ENCODE peak calls at places on chromosomes 4 and X, in six cellular contexts. One of them, this sample, is unnamed.

GRCh38 chr4:136036744-136037143 is 1495.5 kb downstream of the PCDH18 start:
- DNase-seq in stimulated activated naive CD8-positive, alpha-beta T cell treated with anti-CD3 and anti-CD28 coated beads, Interleukin-15, amount 100 ng/mL, for 72 hours: no peak
- DNase-seq in activated CD8-positive, alpha-beta memory T cell treated with anti-CD3 and anti-CD28 coated beads for 48 hours: no peak
- DNase-seq in aorta: no peak
- DNase-seq in non-pigmented ciliary epithelial cell: peak
- DNase-seq in amygdala: no peak
- DNase-seq in this sample: no peak

GRCh38 chrX:44580466-44580865 is 37.8 kb upstream of the FUNDC1 start:
- DNase-seq in aorta: no peak
- DNase-seq in non-pigmented ciliary epithelial cell: peak
- DNase-seq in activated CD8-positive, alpha-beta memory T cell treated with anti-CD3 and anti-CD28 coated beads for 48 hours: no peak
- DNase-seq in stimulated activated naive CD8-positive, alpha-beta T cell treated with anti-CD3 and anti-CD28 coated beads, Interleukin-15, amount 100 ng/mL, for 72 hours: no peak
- DNase-seq in amygdala: no peak
- DNase-seq in this sample: no peak

GRCh38 chr4:119110121-119110520 is 25.5 kb upstream of the MYOZ2 start:
- DNase-seq in activated CD8-positive, alpha-beta memory T cell treated with anti-CD3 and anti-CD28 coated beads for 48 hours: no peak
- DNase-seq in stimulated activated naive CD8-positive, alpha-beta T cell treated with anti-CD3 and anti-CD28 coated beads, Interleukin-15, amount 100 ng/mL, for 72 hours: no peak
- DNase-seq in aorta: no peak
- DNase-seq in non-pigmented ciliary epithelial cell: no peak
- DNase-seq in amygdala: no peak
- DNase-seq in this sample: no peak

GRCh38 chr4:93788712-93789111 is 39.8 kb upstream of the ATOH1 start:
- DNase-seq in aorta: no peak
- DNase-seq in activated CD8-positive, alpha-beta memory T cell treated with anti-CD3 and anti-CD28 coated beads for 48 hours: no peak
- DNase-seq in amygdala: no peak
- DNase-seq in stimulated activated naive CD8-positive, alpha-beta T cell treated with anti-CD3 and anti-CD28 coated beads, Interleukin-15, amount 100 ng/mL, for 72 hours: no peak
- DNase-seq in non-pigmented ciliary epithelial cell: peak
- DNase-seq in this sample: no peak

GRCh38 chr4:128639586-128640270 is 169.8 kb upstream of the JADE1 start:
- DNase-seq in stimulated activated naive CD8-positive, alpha-beta T cell treated with anti-CD3 and anti-CD28 coated beads, Interleukin-15, amount 100 ng/mL, for 72 hours: no peak
- DNase-seq in amygdala: no peak
- DNase-seq in activated CD8-positive, alpha-beta memory T cell treated with anti-CD3 and anti-CD28 coated beads for 48 hours: no peak
- DNase-seq in non-pigmented ciliary epithelial cell: no peak
- DNase-seq in aorta: no peak
- DNase-seq in this sample: peak

GRCh38 chr4:182277402-182277801 is 34.2 kb downstream of the TENM3 start:
- DNase-seq in aorta: no peak
- DNase-seq in stimulated activated naive CD8-positive, alpha-beta T cell treated with anti-CD3 and anti-CD28 coated beads, Interleukin-15, amount 100 ng/mL, for 72 hours: no peak
- DNase-seq in amygdala: no peak
- DNase-seq in activated CD8-positive, alpha-beta memory T cell treated with anti-CD3 and anti-CD28 coated beads for 48 hours: no peak
- DNase-seq in non-pigmented ciliary epithelial cell: no peak
- DNase-seq in this sample: no peak

GRCh38 chr4:183434264-183435045 is 10.0 kb upstream of the CDKN2AIP start:
- DNase-seq in non-pigmented ciliary epithelial cell: no peak
- DNase-seq in activated CD8-positive, alpha-beta memory T cell treated with anti-CD3 and anti-CD28 coated beads for 48 hours: no peak
- DNase-seq in stimulated activated naive CD8-positive, alpha-beta T cell treated with anti-CD3 and anti-CD28 coated beads, Interleukin-15, amount 100 ng/mL, for 72 hours: no peak
- DNase-seq in aorta: no peak
- DNase-seq in amygdala: no peak
- DNase-seq in this sample: no peak

GRCh38 chrX:152037183-152037582 is 62.7 kb upstream of the GABRE start:
- DNase-seq in amygdala: no peak
- DNase-seq in stimulated activated naive CD8-positive, alpha-beta T cell treated with anti-CD3 and anti-CD28 coated beads, Interleukin-15, amount 100 ng/mL, for 72 hours: no peak
- DNase-seq in non-pigmented ciliary epithelial cell: no peak
- DNase-seq in activated CD8-positive, alpha-beta memory T cell treated with anti-CD3 and anti-CD28 coated beads for 48 hours: no peak
- DNase-seq in aorta: no peak
- DNase-seq in this sample: no peak

GRCh38 chrX:52346462-52347165 is 22.2 kb upstream of the XAGE2 start:
- DNase-seq in aorta: no peak
- DNase-seq in activated CD8-positive, alpha-beta memory T cell treated with anti-CD3 and anti-CD28 coated beads for 48 hours: no peak
- DNase-seq in stimulated activated naive CD8-positive, alpha-beta T cell treated with anti-CD3 and anti-CD28 coated beads, Interleukin-15, amount 100 ng/mL, for 72 hours: peak
- DNase-seq in amygdala: no peak
- DNase-seq in non-pigmented ciliary epithelial cell: no peak
- DNase-seq in this sample: no peak

GRCh38 chr4:185590982-185591381 is 55.7 kb upstream of the PDLIM3 start:
- DNase-seq in amygdala: no peak
- DNase-seq in aorta: no peak
- DNase-seq in stimulated activated naive CD8-positive, alpha-beta T cell treated with anti-CD3 and anti-CD28 coated beads, Interleukin-15, amount 100 ng/mL, for 72 hours: no peak
- DNase-seq in non-pigmented ciliary epithelial cell: no peak
- DNase-seq in activated CD8-positive, alpha-beta memory T cell treated with anti-CD3 and anti-CD28 coated beads for 48 hours: no peak
- DNase-seq in this sample: no peak

GRCh38 chr4:1978226-1978625 is 30.5 kb downstream of the NELFA start:
- DNase-seq in stimulated activated naive CD8-positive, alpha-beta T cell treated with anti-CD3 and anti-CD28 coated beads, Interleukin-15, amount 100 ng/mL, for 72 hours: no peak
- DNase-seq in non-pigmented ciliary epithelial cell: no peak
- DNase-seq in aorta: no peak
- DNase-seq in activated CD8-positive, alpha-beta memory T cell treated with anti-CD3 and anti-CD28 coated beads for 48 hours: no peak
- DNase-seq in amygdala: no peak
- DNase-seq in this sample: no peak

GRCh38 chr4:119623025-119623424 is 5.6 kb downstream of the PDE5A start:
- DNase-seq in stimulated activated naive CD8-positive, alpha-beta T cell treated with anti-CD3 and anti-CD28 coated beads, Interleukin-15, amount 100 ng/mL, for 72 hours: no peak
- DNase-seq in activated CD8-positive, alpha-beta memory T cell treated with anti-CD3 and anti-CD28 coated beads for 48 hours: no peak
- DNase-seq in amygdala: no peak
- DNase-seq in aorta: no peak
- DNase-seq in non-pigmented ciliary epithelial cell: no peak
- DNase-seq in this sample: no peak